ENCODE peak calls at places on chromosomes 16 and 17, in four cellular contexts. C, X, R and D are unnamed samples.

GRCh38 chr17:8991514-8992285 is 26.2 kb upstream of the PIK3R5 start:
- DNase-seq in C (peak; percentile 44), X (peak; percentile 44), R (peak; percentile 51), D (peak; percentile 95)

GRCh38 chr17:41813039-41813680 is 356 bp downstream of the FKBP10 start:
- DNase-seq in C (no peak), X (no peak), R (no peak), D (no peak)

GRCh38 chr16:22674832-22675191 is 139.2 kb upstream of the HS3ST2 start:
- DNase-seq in C (no peak), X (no peak), R (no peak), D (no peak)

GRCh38 chr16:70160821-70161220 is 12.8 kb upstream of the CLEC18C start:
- DNase-seq in C (no peak), X (no peak), R (no peak), D (no peak)

GRCh38 chr16:78832100-78832499 is 732.6 kb downstream of the WWOX start:
- DNase-seq in C (no peak), X (no peak), R (no peak), D (no peak)

GRCh38 chr16:49587051-49587450 is 213.4 kb downstream of the C16orf78 start:
- DNase-seq in C (no peak), X (no peak), R (no peak), D (peak; percentile 43)

GRCh38 chr17:80018917-80019651 is 16.6 kb downstream of the TBC1D16 start:
- DNase-seq in C (no peak), X (no peak), R (no peak), D (no peak)

GRCh38 chr17:7405413-7405881 is 1.6 kb upstream of the TMEM256 start:
- DNase-seq in C (no peak), X (no peak), R (no peak), D (peak; percentile 84)

GRCh38 chr16:20901441-20902112 is 1.0 kb downstream of the LYRM1 start:
- DNase-seq in C (peak; percentile 61), X (peak; percentile 35), R (peak; percentile 45), D (peak; percentile 75)

GRCh38 chr17:82648761-82649474 is 674 bp upstream of the WDR45B start:
- DNase-seq in C (no peak), X (peak; percentile 66), R (peak; percentile 38), D (no peak)

GRCh38 chr17:50505731-50506130 is 2.5 kb upstream of the MYCBPAP start:
- DNase-seq in C (no peak), X (no peak), R (no peak), D (no peak)

GRCh38 chr17:56597495-56597990 is 4.0 kb downstream of the NOG start:
- DNase-seq in C (no peak), X (no peak), R (no peak), D (peak; percentile 85)

GRCh38 chr17:17140590-17140980 is 65.5 kb downstream of the PLD6 start:
- DNase-seq in C (no peak), X (no peak), R (no peak), D (peak; percentile 66)

GRCh38 chr17:3911271-3912053 is 4.8 kb downstream of the P2RX1 start:
- DNase-seq in C (no peak), X (no peak), R (peak; percentile 88), D (peak; percentile 72)

GRCh38 chr17:66580178-66580577 is 254.7 kb upstream of the CACNG5 start:
- DNase-seq in C (no peak), X (peak; percentile 16), R (no peak), D (peak; percentile 71)

GRCh38 chr17:55198690-55199370 is 65.9 kb upstream of the HLF start:
- DNase-seq in C (no peak), X (no peak), R (no peak), D (no peak)

GRCh38 chr16:30870904-30871303 is 23.0 kb downstream of the BCL7C start:
- DNase-seq in C (no peak), X (no peak), R (no peak), D (no peak)

GRCh38 chr17:53791551-53791950 is 31.2 kb upstream of the KIF2B start:
- DNase-seq in C (no peak), X (no peak), R (no peak), D (no peak)

GRCh38 chr17:29212681-29213121 is 32.5 kb upstream of the MYO18A start:
- DNase-seq in C (no peak), X (no peak), R (no peak), D (no peak)

GRCh38 chr16:2001035-2001434 is 8.6 kb downstream of the ZNF598 start:
- DNase-seq in C (no peak), X (no peak), R (no peak), D (no peak)